ENCODE peak calls at places on chromosomes 3 and 15, in six cellular contexts. K, F, T, L, D and V are unnamed samples.

GRCh38 chr3:101038393-101038792 is 45.2 kb upstream of the ABI3BP start:
- DNase-seq in D (no peak), T (no peak), K (no peak), L (no peak), F (no peak), V (no peak)

GRCh38 chr15:75171408-75171807 is 30.3 kb upstream of the C15orf39 start:
- DNase-seq in L (no peak), F (no peak), D (no peak), T (peak), K (no peak), V (no peak)

GRCh38 chr3:122169911-122170310 is 13.6 kb upstream of the CASR start:
- DNase-seq in L (no peak), F (no peak), K (no peak), D (no peak), T (no peak), V (no peak)

GRCh38 chr15:92069308-92070244 is 216.1 kb downstream of the SLCO3A1 start:
- DNase-seq in L (peak), D (no peak), T (peak), F (peak), K (peak), V (peak)

GRCh38 chr15:71736286-71736947 is 73.9 kb upstream of the NR2E3 start:
- DNase-seq in L (no peak), T (no peak), K (no peak), F (no peak), D (no peak), V (no peak)

GRCh38 chr3:49724586-49724985 is 835 bp upstream of the GMPPB start:
- DNase-seq in T (no peak), L (no peak), F (no peak), D (no peak), K (no peak), V (no peak)

GRCh38 chr15:42079401-42079908 is 14.9 kb downstream of the PLA2G4D start:
- DNase-seq in F (no peak), L (no peak), K (no peak), T (no peak), D (no peak), V (no peak)

GRCh38 chr15:52683585-52683984 is 4.4 kb upstream of the ATOSA start:
- DNase-seq in D (no peak), L (no peak), F (no peak), T (no peak), K (no peak), V (no peak)

GRCh38 chr3:43093974-43094373 is 11.9 kb downstream of the POMGNT2 start:
- DNase-seq in F (no peak), K (no peak), T (no peak), L (no peak), D (no peak), V (no peak)

GRCh38 chr3:155609586-155609985 is 135.3 kb downstream of the PLCH1 start:
- DNase-seq in K (no peak), T (no peak), F (no peak), L (no peak), D (no peak), V (no peak)

GRCh38 chr3:130905551-130905950 is 11.7 kb downstream of the ATP2C1 start:
- DNase-seq in L (no peak), T (no peak), D (no peak), K (no peak), F (no peak), V (no peak)

GRCh38 chr15:69648775-69649735 is 196.4 kb downstream of the RPLP1 start:
- DNase-seq in K (no peak), L (no peak), F (no peak), T (no peak), D (no peak), V (no peak)

GRCh38 chr3:79534732-79535131 is 233.1 kb downstream of the ROBO1 start:
- DNase-seq in K (no peak), T (no peak), D (no peak), L (no peak), F (no peak), V (no peak)

GRCh38 chr15:75532413-75533250 is 46.5 kb downstream of the PTPN9 start:
- DNase-seq in F (peak), T (peak), L (peak), D (no peak), K (no peak), V (peak)

GRCh38 chr3:101131767-101132166 is 138.5 kb upstream of the ABI3BP start:
- DNase-seq in K (no peak), F (no peak), L (no peak), D (no peak), T (no peak), V (no peak)

GRCh38 chr3:58491506-58492384 is at the start of gene KCTD6:
- DNase-seq in L (peak), D (peak), K (peak), T (peak), F (peak), V (peak)

GRCh38 chr15:85941186-85941855 is 138.3 kb upstream of the AGBL1 start:
- DNase-seq in D (no peak), L (peak), T (no peak), F (no peak), K (no peak), V (no peak)